ENCODE peak calls at places on chromosomes 11 and 22, in eight cellular contexts. W, U, Z, A, N, Q, Y and R are unnamed samples.

GRCh38 chr11:1701041-1701807 is 4.2 kb downstream of the KRTAP5-6 start:
- DNase-seq in W (no peak), U (no peak), Z (no peak), A (no peak), N (no peak), Q (no peak), Y (no peak), R (no peak)

GRCh38 chr22:32590556-32590955 is 115.9 kb downstream of the FBXO7 start:
- DNase-seq in W (no peak), U (no peak), Z (no peak), A (no peak), N (no peak), Q (no peak), Y (no peak), R (no peak)

GRCh38 chr22:36010090-36010489 is 18.5 kb downstream of the RBFOX2 start:
- DNase-seq in W (no peak), U (peak; percentile 50), Z (no peak), A (no peak), N (no peak), Q (peak; percentile 83), Y (peak; percentile 28), R (no peak)

GRCh38 chr11:113481226-113481625 is 6.0 kb upstream of the DRD2 start:
- DNase-seq in W (no peak), U (no peak), Z (no peak), A (no peak), N (no peak), Q (no peak), Y (no peak), R (no peak)

GRCh38 chr22:30474683-30475424 is 3.0 kb upstream of the SEC14L3 start:
- DNase-seq in W (no peak), U (no peak), Z (no peak), A (no peak), N (no peak), Q (peak; percentile 13), Y (no peak), R (no peak)

GRCh38 chr11:61698173-61698965 is 18.2 kb downstream of the DAGLA start:
- DNase-seq in W (no peak), U (no peak), Z (no peak), A (no peak), N (no peak), Q (peak; percentile 18), Y (no peak), R (no peak)

GRCh38 chr22:49568751-49569285 is 258.9 kb downstream of the BRD1 start:
- DNase-seq in W (no peak), U (no peak), Z (no peak), A (no peak), N (peak; percentile 5), Q (no peak), Y (no peak), R (no peak)

GRCh38 chr11:130473056-130473794 is 24.8 kb downstream of the ADAMTS15 start:
- DNase-seq in W (no peak), U (peak; percentile 42), Z (no peak), A (no peak), N (no peak), Q (no peak), Y (no peak), R (no peak)

GRCh38 chr11:1335811-1336761 is 26.7 kb upstream of the TOLLIP start:
- DNase-seq in W (peak; percentile 56), U (peak; percentile 83), Z (peak; percentile 68), A (peak; percentile 45), N (peak; percentile 81), Q (no peak), Y (peak; percentile 46), R (no peak)

GRCh38 chr11:35751664-35752061 is 89.1 kb downstream of the TRIM44 start:
- DNase-seq in W (no peak), U (no peak), Z (no peak), A (no peak), N (no peak), Q (no peak), Y (no peak), R (no peak)

GRCh38 chr11:37449146-37449545 is 851.1 kb upstream of the RAG2 start:
- DNase-seq in W (no peak), U (no peak), Z (no peak), A (no peak), N (no peak), Q (peak; percentile 1), Y (no peak), R (no peak)

GRCh38 chr11:26951849-26952515 is 41.9 kb upstream of the FIBIN start:
- DNase-seq in W (no peak), U (no peak), Z (no peak), A (no peak), N (no peak), Q (no peak), Y (no peak), R (no peak)